ENCODE peak calls at places on chromosomes 6 and 20, in six cellular contexts. T is H1, S is sigmoid colon, R is esophagus muscularis mucosa, I is prostate gland, U is endothelial cell of umbilical vein. J is an unnamed sample.

GRCh38 chr6:129679250-129679649 is 30.7 kb downstream of the ARHGAP18 start:
- DNase-seq in T (no peak), S (no peak), R (no peak), I (no peak), U (peak; percentile 49), J (no peak)

GRCh38 chr6:109867009-109867969 is 110.8 kb upstream of the GPR6 start:
- DNase-seq in T (no peak), S (peak; percentile 74), R (peak; percentile 70), I (peak; percentile 13), U (peak; percentile 5), J (no peak)

GRCh38 chr6:5213851-5214507 is 46.8 kb downstream of the LYRM4 start:
- DNase-seq in T (no peak), S (no peak), R (no peak), I (no peak), U (no peak), J (no peak)

GRCh38 chr6:30136570-30137286 is 788 bp downstream of the TRIM40 start:
- DNase-seq in T (no peak), S (no peak), R (peak; percentile 89), I (no peak), U (no peak), J (no peak)

GRCh38 chr6:131561925-131562707 is 10.9 kb upstream of the ARG1 start:
- DNase-seq in T (no peak), S (no peak), R (no peak), I (no peak), U (no peak), J (no peak)

GRCh38 chr20:20150241-20150640 is 97.9 kb downstream of the CFAP61 start:
- DNase-seq in T (no peak), S (no peak), R (no peak), I (no peak), U (no peak), J (no peak)

GRCh38 chr6:38262609-38263008 is 377.1 kb downstream of the BTBD9 start:
- DNase-seq in T (no peak), S (no peak), R (no peak), I (no peak), U (peak; percentile 38), J (no peak)

GRCh38 chr6:120129228-120129627 is 779.7 kb upstream of the MAN1A1 start:
- DNase-seq in T (no peak), S (no peak), R (no peak), I (no peak), U (no peak), J (no peak)

GRCh38 chr6:154403803-154404202 is 47.2 kb upstream of the IPCEF1 start:
- DNase-seq in T (no peak), S (peak; percentile 70), R (no peak), I (peak; percentile 9), U (no peak), J (no peak)

GRCh38 chr20:3080939-3081388 is 3.6 kb downstream of the AVP start:
- DNase-seq in T (no peak), S (no peak), R (no peak), I (no peak), U (peak; percentile 13), J (no peak)

GRCh38 chr20:35447082-35447789 is 8.2 kb upstream of the CEP250 start:
- DNase-seq in T (peak; percentile 69), S (peak; percentile 87), R (peak; percentile 97), I (peak; percentile 76), U (peak; percentile 90), J (peak; percentile 88)

GRCh38 chr6:75386050-75386770 is 101.6 kb upstream of the TMEM30A start:
- DNase-seq in T (no peak), S (no peak), R (no peak), I (no peak), U (no peak), J (no peak)

GRCh38 chr20:4326194-4327065 is 311.1 kb upstream of the RNF24 start:
- DNase-seq in T (no peak), S (no peak), R (no peak), I (no peak), U (no peak), J (no peak)

GRCh38 chr6:21079468-21080048 is 514.0 kb upstream of the SOX4 start:
- DNase-seq in T (no peak), S (no peak), R (no peak), I (no peak), U (no peak), J (no peak)

GRCh38 chr6:67952121-67952520 is 683.0 kb upstream of the ADGRB3 start:
- DNase-seq in T (no peak), S (no peak), R (no peak), I (no peak), U (no peak), J (no peak)

GRCh38 chr6:15322781-15323536 is 77.1 kb downstream of the JARID2 start:
- DNase-seq in T (no peak), S (no peak), R (no peak), I (no peak), U (no peak), J (no peak)

GRCh38 chr6:39849764-39850163 is 57.6 kb downstream of the DAAM2 start:
- DNase-seq in T (no peak), S (peak; percentile 37), R (no peak), I (no peak), U (no peak), J (no peak)

GRCh38 chr6:54291146-54291545 is 17.1 kb upstream of the TINAG start:
- DNase-seq in T (no peak), S (no peak), R (no peak), I (no peak), U (peak; percentile 94), J (no peak)

GRCh38 chr20:40687384-40688128 is 1.5 kb downstream of the MAFB start:
- DNase-seq in T (no peak), S (no peak), R (no peak), I (peak; percentile 81), U (peak; percentile 52), J (peak; percentile 73)

DNA sequence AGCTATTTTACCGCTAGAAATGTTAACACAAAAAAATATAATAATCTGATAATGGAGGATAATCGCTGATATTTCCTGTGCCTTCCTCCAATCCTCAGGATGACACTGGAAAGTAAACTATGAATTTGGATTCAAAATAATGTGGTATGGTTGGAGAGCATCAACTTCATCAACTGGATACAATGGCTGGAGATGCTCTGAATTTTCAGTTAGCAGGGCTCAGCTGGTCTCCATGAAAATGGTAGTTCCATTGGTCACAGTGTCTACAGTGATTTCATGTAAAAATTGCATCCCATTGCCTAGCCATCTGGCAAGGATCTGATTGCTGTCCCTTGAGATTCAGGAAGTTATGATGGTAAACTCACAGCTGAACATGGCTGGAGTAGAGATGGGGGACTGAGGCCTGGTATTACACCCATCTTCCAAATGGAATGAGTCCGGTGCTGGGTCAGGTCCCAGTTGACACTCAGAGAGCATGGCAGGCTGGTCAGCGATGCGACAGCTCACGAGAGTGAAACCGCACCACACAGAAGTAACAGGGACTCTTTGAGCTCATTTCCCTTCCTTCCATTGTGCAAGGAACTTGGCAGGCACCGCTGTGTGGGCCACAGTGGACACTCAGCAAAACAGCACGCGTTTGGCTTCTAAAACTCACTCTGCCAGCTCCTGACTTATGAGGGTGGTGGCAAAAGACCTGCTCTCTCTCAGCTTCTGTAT is 142.4 kb upstream of the TNFAIP3 start:
- DNase-seq in T (no peak), S (peak; percentile 67), R (no peak), I (no peak), U (no peak), J (no peak)
- TF ChIP-seq POLR2AphosphoS5 in T (no peak), S (no peak), R (no peak), I (no peak), U (no peak), J (no peak)

GRCh38 chr6:71288228-71289038 is at the start of gene OGFRL1:
- DNase-seq in T (no peak), S (peak; percentile 88), R (no peak), I (peak; percentile 74), U (peak; percentile 56), J (peak; percentile 72)
- TF ChIP-seq POLR2AphosphoS5 in T (no peak), S (peak; percentile 79), R (peak; percentile 67), I (peak; percentile 7), U (peak; percentile 74), J (no peak)

DNA sequence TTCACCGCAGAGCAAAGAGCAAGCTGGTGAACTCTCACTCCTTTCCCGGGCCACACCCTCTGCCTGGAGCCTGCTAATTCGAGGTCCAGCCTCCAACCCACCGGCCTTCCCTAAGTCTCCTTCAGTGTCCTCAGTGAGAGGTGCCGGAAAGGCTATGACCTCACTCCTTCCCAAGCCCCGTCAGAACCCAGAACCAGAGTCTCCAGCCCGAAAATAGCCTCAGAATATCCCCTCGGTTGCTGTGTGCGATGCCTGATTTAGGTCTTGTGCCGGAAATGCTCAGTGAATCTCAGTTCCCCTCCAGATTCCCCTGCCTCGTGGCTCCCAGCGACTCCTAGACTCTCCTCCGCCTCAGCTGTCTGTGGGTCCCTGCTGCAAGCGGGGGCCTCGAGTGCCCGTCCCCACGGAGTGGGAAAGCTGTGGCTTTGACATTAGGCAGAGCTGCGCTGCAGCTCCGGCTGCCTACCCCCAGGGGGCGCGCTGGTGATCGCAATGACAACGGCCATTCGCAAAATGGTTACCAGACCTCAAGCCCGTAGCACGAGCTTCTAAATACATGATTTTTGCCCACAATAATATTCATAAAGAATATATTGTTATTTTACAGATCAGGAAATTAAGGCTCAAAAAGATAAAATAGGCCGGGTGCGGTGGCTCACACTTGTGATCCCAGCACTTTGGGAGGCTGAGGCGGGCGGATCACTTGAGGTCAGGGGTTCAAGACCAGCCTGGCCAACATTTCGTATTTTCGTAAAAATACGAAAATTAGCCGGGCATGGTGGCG is 4.2 kb upstream of the BNIP5 start:
- DNase-seq in T (no peak), S (peak; percentile 83), R (no peak), I (peak; percentile 60), U (peak; percentile 59), J (peak; percentile 78)
- TF ChIP-seq POLR2AphosphoS5 in T (no peak), S (peak; percentile 62), R (no peak), I (no peak), U (no peak), J (no peak)

GRCh38 chr20:14335122-14335521 is 2.3 kb downstream of the FLRT3 start:
- DNase-seq in T (no peak), S (no peak), R (no peak), I (no peak), U (no peak), J (no peak)

GRCh38 chr20:14334306-14334930 is 3.0 kb downstream of the FLRT3 start:
- DNase-seq in T (peak; percentile 9), S (peak; percentile 67), R (no peak), I (peak; percentile 39), U (peak; percentile 33), J (peak; percentile 63)

GRCh38 chr20:14336667-14337066 is 745 bp downstream of the FLRT3 start:
- DNase-seq in T (no peak), S (no peak), R (no peak), I (no peak), U (no peak), J (peak; percentile 12)

GRCh38 chr20:14333734-14334133 is 3.7 kb downstream of the FLRT3 start:
- DNase-seq in T (no peak), S (no peak), R (no peak), I (no peak), U (no peak), J (no peak)

DNA sequence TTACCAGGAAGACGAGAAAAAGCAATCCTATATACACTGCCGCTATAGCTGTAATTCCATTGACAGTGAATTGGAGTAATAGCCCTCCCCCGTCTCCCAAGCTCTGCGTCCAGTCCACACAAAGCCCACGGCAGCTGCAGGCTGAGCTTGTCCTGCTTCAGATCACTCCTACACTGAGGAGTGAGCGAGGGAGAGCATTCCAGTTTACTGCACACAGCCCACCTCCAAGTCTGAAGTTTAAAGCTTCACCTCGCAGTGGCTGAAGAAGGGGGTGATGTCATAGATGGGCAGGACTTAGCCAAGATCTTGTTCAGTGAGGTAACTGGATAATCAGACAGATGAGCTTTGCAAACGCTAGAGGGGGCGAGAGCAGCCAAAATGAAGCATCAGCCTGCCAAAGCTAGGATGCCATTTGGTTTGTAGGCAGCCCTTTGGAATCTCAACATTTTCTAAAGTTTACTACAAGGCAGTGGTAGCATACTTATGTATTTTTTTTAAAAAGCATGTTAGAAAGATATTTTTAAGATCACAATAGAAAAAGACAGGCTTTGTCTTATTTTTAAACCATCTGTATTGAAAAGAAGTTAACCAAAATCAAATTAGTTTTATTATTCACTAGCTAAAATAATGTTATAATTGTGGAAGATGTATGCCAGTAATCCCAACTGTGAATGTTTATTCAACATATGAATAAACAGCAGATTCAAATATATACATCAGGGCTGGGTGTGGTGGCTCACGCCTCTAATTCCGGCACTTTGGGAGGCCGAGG is at the start of gene FLRT3:
- DNase-seq in T (peak; percentile 69), S (peak; percentile 88), R (peak; percentile 93), I (peak; percentile 92), U (peak; percentile 95), J (peak; percentile 93)
- TF ChIP-seq POLR2AphosphoS5 in T (no peak), S (peak; percentile 90), R (peak; percentile 77), I (peak; percentile 98), U (no peak), J (no peak)